ENCODE peak calls at places on chromosome 13, in seven cellular contexts. One of them, this sample, is unnamed.

GRCh38 chr13:21759911-21760310 is 89.0 kb downstream of the FGF9 start:
- DNase-seq in H9: no peak
- DNase-seq in IMR-90: no peak
- DNase-seq in H1: no peak
- DNase-seq in mesendoderm: no peak
- DNase-seq in mesenchymal stem cell: no peak
- DNase-seq in neuronal stem cell: no peak
- DNase-seq in this sample: no peak

GRCh38 chr13:99270503-99270902 is 12.3 kb upstream of the GPR18 start:
- DNase-seq in H1: no peak
- DNase-seq in H9: no peak
- DNase-seq in mesendoderm: no peak
- DNase-seq in IMR-90: no peak
- DNase-seq in neuronal stem cell: no peak
- DNase-seq in mesenchymal stem cell: no peak
- DNase-seq in this sample: no peak

GRCh38 chr13:49620170-49620621 is 8.1 kb upstream of the ARL11 start:
- DNase-seq in IMR-90: no peak
- DNase-seq in mesenchymal stem cell: no peak
- DNase-seq in neuronal stem cell: no peak
- DNase-seq in mesendoderm: no peak
- DNase-seq in H9: no peak
- DNase-seq in H1: no peak
- DNase-seq in this sample: peak

GRCh38 chr13:82356667-82357066 is 1525.6 kb downstream of the SLITRK1 start:
- DNase-seq in neuronal stem cell: no peak
- DNase-seq in mesenchymal stem cell: peak
- DNase-seq in IMR-90: no peak
- DNase-seq in H9: no peak
- DNase-seq in H1: no peak
- DNase-seq in mesendoderm: peak
- DNase-seq in this sample: no peak

GRCh38 chr13:101623469-101624209 is 171.2 kb downstream of the ITGBL1 start:
- DNase-seq in IMR-90: peak
- DNase-seq in H1: no peak
- DNase-seq in neuronal stem cell: no peak
- DNase-seq in H9: no peak
- DNase-seq in mesendoderm: no peak
- DNase-seq in mesenchymal stem cell: peak
- DNase-seq in this sample: no peak

GRCh38 chr13:32427852-32428580 is at the start of gene N4BP2L1:
- DNase-seq in mesendoderm: peak
- DNase-seq in H9: peak
- DNase-seq in H1: peak
- DNase-seq in neuronal stem cell: no peak
- DNase-seq in IMR-90: no peak
- DNase-seq in mesenchymal stem cell: peak
- DNase-seq in this sample: peak

GRCh38 chr13:80082396-80083096 is 258.4 kb downstream of the SPRY2 start:
- DNase-seq in mesendoderm: no peak
- DNase-seq in IMR-90: peak
- DNase-seq in neuronal stem cell: no peak
- DNase-seq in H9: no peak
- DNase-seq in H1: no peak
- DNase-seq in mesenchymal stem cell: peak
- DNase-seq in this sample: no peak

GRCh38 chr13:46173656-46174055 is 8.3 kb downstream of the LCP1 start:
- DNase-seq in neuronal stem cell: no peak
- DNase-seq in H1: no peak
- DNase-seq in IMR-90: no peak
- DNase-seq in H9: no peak
- DNase-seq in mesenchymal stem cell: no peak
- DNase-seq in mesendoderm: no peak
- DNase-seq in this sample: peak

GRCh38 chr13:75416327-75417005 is 65.5 kb downstream of the TBC1D4 start:
- DNase-seq in IMR-90: no peak
- DNase-seq in mesenchymal stem cell: no peak
- DNase-seq in neuronal stem cell: no peak
- DNase-seq in H1: no peak
- DNase-seq in H9: peak
- DNase-seq in mesendoderm: peak
- DNase-seq in this sample: no peak

GRCh38 chr13:43816401-43816889 is 29.7 kb upstream of the ENOX1 start:
- DNase-seq in mesenchymal stem cell: peak
- DNase-seq in H9: no peak
- DNase-seq in mesendoderm: no peak
- DNase-seq in IMR-90: no peak
- DNase-seq in H1: no peak
- DNase-seq in neuronal stem cell: no peak
- DNase-seq in this sample: no peak

GRCh38 chr13:43815204-43815603 is 28.4 kb upstream of the ENOX1 start:
- DNase-seq in mesendoderm: peak
- DNase-seq in IMR-90: peak
- DNase-seq in neuronal stem cell: no peak
- DNase-seq in H1: no peak
- DNase-seq in H9: no peak
- DNase-seq in mesenchymal stem cell: peak
- DNase-seq in this sample: peak
- H3K4ac ChIP-seq in mesendoderm: no peak
- H3K4ac ChIP-seq in IMR-90: peak
- H3K4ac ChIP-seq in neuronal stem cell: no peak
- H3K4ac ChIP-seq in H1: no peak
- H3K4ac ChIP-seq in H9: no peak
- H3K4ac ChIP-seq in mesenchymal stem cell: no peak
- H3K4ac ChIP-seq in this sample: no peak

DNA sequence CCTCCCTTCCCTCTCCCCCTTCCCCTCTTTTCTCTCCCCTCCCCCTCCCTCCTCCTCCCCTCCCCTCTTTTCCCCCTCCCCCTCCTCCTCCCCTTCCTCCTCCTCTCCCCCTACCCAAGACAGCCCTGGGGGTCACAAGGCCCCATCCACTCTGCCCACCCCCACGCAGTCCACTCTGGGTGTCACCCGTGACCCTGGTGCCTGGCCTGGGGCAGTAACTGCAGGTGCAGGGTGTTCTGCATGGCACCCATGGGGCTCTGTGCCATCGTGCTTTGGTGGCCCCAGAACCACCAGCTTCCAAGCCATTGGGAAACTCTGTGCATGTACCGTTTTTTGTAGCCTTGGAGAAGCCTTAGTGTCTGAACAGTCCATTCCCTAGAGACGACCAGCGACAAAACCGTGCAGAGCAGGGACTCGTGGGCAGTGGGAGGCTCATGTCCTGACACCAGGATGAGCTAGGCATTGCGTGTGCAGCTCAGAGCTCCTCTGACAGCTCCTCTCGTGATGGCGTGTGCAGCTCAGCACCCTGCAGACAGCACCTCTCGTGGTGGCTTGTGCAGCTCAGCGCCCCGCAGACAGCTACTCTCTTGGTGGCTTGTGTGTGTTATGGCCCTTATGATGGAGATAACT is 43.7 kb upstream of the F7 start:
- DNase-seq in mesenchymal stem cell: no peak
- DNase-seq in neuronal stem cell: no peak
- DNase-seq in IMR-90: no peak
- DNase-seq in H1: no peak
- DNase-seq in H9: no peak
- DNase-seq in mesendoderm: no peak
- DNase-seq in this sample: no peak
- H3K4ac ChIP-seq in mesenchymal stem cell: no peak
- H3K4ac ChIP-seq in neuronal stem cell: no peak
- H3K4ac ChIP-seq in IMR-90: no peak
- H3K4ac ChIP-seq in H1: no peak
- H3K4ac ChIP-seq in H9: no peak
- H3K4ac ChIP-seq in mesendoderm: no peak
- H3K4ac ChIP-seq in this sample: no peak

GRCh38 chr13:27918918-27919255 is 913 bp upstream of the PDX1 start:
- DNase-seq in mesendoderm: no peak
- DNase-seq in mesenchymal stem cell: no peak
- DNase-seq in IMR-90: no peak
- DNase-seq in H1: peak
- DNase-seq in H9: no peak
- DNase-seq in neuronal stem cell: peak
- DNase-seq in this sample: no peak

GRCh38 chr13:27920677-27921420 is 1.0 kb downstream of the PDX1 start:
- DNase-seq in neuronal stem cell: peak
- DNase-seq in IMR-90: peak
- DNase-seq in H1: peak
- DNase-seq in H9: peak
- DNase-seq in mesenchymal stem cell: peak
- DNase-seq in mesendoderm: peak
- DNase-seq in this sample: no peak

GRCh38 chr13:27918041-27918917 is 1.5 kb upstream of the PDX1 start:
- DNase-seq in mesenchymal stem cell: no peak
- DNase-seq in H1: peak
- DNase-seq in mesendoderm: no peak
- DNase-seq in IMR-90: no peak
- DNase-seq in neuronal stem cell: peak
- DNase-seq in H9: peak
- DNase-seq in this sample: no peak

GRCh38 chr13:27919934-27920676 is at the start of gene PDX1:
- DNase-seq in IMR-90: no peak
- DNase-seq in H1: peak
- DNase-seq in mesenchymal stem cell: no peak
- DNase-seq in H9: peak
- DNase-seq in mesendoderm: peak
- DNase-seq in neuronal stem cell: peak
- DNase-seq in this sample: peak

GRCh38 chr13:27919299-27919933 is 384 bp upstream of the PDX1 start:
- DNase-seq in mesenchymal stem cell: no peak
- DNase-seq in IMR-90: no peak
- DNase-seq in mesendoderm: no peak
- DNase-seq in H1: no peak
- DNase-seq in H9: no peak
- DNase-seq in neuronal stem cell: no peak
- DNase-seq in this sample: no peak
- H3K4ac ChIP-seq in mesenchymal stem cell: no peak
- H3K4ac ChIP-seq in IMR-90: no peak
- H3K4ac ChIP-seq in mesendoderm: no peak
- H3K4ac ChIP-seq in H1: no peak
- H3K4ac ChIP-seq in H9: no peak
- H3K4ac ChIP-seq in neuronal stem cell: no peak
- H3K4ac ChIP-seq in this sample: no peak

DNA sequence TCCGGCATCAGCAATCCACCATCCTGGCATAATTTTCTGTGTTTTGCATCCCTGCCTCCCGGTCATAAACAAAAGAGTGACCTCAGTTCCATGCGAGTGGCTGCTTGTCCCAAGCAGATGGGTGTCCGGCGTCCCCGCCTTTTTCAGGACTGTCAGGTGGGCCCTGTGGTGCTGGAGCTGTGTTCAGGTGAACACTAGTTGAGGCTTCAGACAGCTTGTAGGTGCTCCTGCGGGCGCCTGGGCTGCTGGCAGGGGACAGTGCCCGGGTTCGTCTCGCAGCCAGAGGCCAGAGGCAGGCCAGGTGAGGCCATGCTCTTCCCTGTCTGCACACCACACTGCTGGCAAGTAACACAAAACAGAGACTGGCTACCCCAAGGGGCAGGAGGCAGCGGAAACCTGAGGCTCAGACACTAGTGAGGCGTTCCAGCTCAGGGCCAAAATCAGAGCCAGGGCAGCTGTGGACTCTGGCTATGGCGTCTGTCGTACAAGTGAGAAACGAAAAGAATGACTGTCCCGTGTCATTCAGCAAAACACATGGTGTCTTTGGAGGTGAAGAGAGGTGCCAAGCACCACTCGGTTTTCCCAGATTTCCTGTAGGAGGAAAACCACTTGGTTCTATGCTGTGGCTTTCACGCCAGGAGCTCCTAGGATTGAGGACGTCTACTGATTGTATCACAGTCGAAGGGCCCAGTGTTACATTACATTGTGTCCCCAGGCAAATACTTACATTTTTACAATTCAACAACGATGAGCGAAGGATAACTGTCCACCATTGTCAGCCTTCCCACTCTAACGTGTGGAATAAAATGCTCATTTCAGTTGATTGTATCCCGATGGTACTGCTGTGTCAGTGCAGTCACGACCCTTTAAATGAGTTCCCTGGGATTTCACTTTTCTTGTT is 104.0 kb downstream of the ATP11A start:
- DNase-seq in mesenchymal stem cell: no peak
- DNase-seq in IMR-90: no peak
- DNase-seq in H1: no peak
- DNase-seq in H9: no peak
- DNase-seq in mesendoderm: no peak
- DNase-seq in neuronal stem cell: no peak
- DNase-seq in this sample: peak
- H3K4ac ChIP-seq in mesenchymal stem cell: no peak
- H3K4ac ChIP-seq in IMR-90: no peak
- H3K4ac ChIP-seq in H1: no peak
- H3K4ac ChIP-seq in H9: no peak
- H3K4ac ChIP-seq in mesendoderm: no peak
- H3K4ac ChIP-seq in neuronal stem cell: no peak
- H3K4ac ChIP-seq in this sample: no peak

GRCh38 chr13:111866731-111867245 is 200.2 kb upstream of the SOX1 start:
- DNase-seq in H1: no peak
- DNase-seq in neuronal stem cell: no peak
- DNase-seq in mesendoderm: no peak
- DNase-seq in mesenchymal stem cell: no peak
- DNase-seq in IMR-90: no peak
- DNase-seq in H9: no peak
- DNase-seq in this sample: no peak
- H3K4ac ChIP-seq in H1: no peak
- H3K4ac ChIP-seq in neuronal stem cell: no peak
- H3K4ac ChIP-seq in mesendoderm: no peak
- H3K4ac ChIP-seq in mesenchymal stem cell: no peak
- H3K4ac ChIP-seq in IMR-90: no peak
- H3K4ac ChIP-seq in H9: no peak
- H3K4ac ChIP-seq in this sample: no peak

DNA sequence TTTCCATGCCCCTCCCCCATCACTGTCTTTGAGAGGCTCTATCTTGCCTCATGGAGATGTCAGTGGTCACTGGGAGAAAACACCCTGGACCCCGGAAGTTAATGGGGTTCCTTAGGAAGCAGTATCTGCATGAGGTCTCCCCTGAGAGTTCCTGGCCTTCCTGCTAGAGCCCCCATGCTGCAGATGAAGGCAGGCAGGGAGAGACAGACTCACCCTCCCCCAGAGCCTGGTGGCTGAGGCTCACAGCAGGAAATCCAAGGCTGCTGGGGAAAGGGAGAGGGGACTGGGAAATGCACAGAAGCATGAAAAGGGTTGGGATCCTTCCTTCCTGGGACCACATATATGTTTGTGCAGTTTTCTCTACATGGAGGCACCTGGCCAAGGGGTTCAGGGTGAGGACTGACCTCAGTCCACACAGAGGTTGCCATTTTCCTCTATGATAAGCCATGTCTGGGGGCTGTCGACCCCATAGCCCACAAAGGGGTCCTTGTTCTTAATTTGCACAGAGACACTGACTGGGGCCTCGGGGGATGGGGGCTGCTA is 95.4 kb downstream of the RNASEH2B start:
- DNase-seq in H1: no peak
- DNase-seq in H9: peak
- DNase-seq in mesenchymal stem cell: no peak
- DNase-seq in neuronal stem cell: no peak
- DNase-seq in IMR-90: no peak
- DNase-seq in mesendoderm: no peak
- DNase-seq in this sample: no peak
- H3K4ac ChIP-seq in H1: no peak
- H3K4ac ChIP-seq in H9: no peak
- H3K4ac ChIP-seq in mesenchymal stem cell: no peak
- H3K4ac ChIP-seq in neuronal stem cell: no peak
- H3K4ac ChIP-seq in IMR-90: no peak
- H3K4ac ChIP-seq in mesendoderm: no peak
- H3K4ac ChIP-seq in this sample: no peak

GRCh38 chr13:97321101-97321500 is 99.0 kb downstream of the MBNL2 start:
- DNase-seq in H9: no peak
- DNase-seq in neuronal stem cell: no peak
- DNase-seq in H1: no peak
- DNase-seq in IMR-90: no peak
- DNase-seq in mesendoderm: no peak
- DNase-seq in mesenchymal stem cell: no peak
- DNase-seq in this sample: no peak
- H3K4ac ChIP-seq in H9: no peak
- H3K4ac ChIP-seq in neuronal stem cell: no peak
- H3K4ac ChIP-seq in H1: no peak
- H3K4ac ChIP-seq in IMR-90: peak
- H3K4ac ChIP-seq in mesendoderm: no peak
- H3K4ac ChIP-seq in mesenchymal stem cell: no peak
- H3K4ac ChIP-seq in this sample: no peak